ENCODE peak calls at places on chromosomes 5 and 9, in nine cellular contexts. N is NCI-H1417; X is T-helper 2 cell; U is activated CD8-positive, alpha-beta T cell treated with anti-CD3 and anti-CD28 coated beads for 36 hours; T is Calu3; E is Right ventricle myocardium inferior; G is activated T-helper 9 cell treated with anti-CD3 and anti-CD28 coated beads, Interleukin-2, amount 50 U/mL, for 16 hours; V is activated T-cell treated with anti-CD3 and anti-CD28 coated beads, Interleukin-2, amount 50 U/mL, for 72 hours; A is AG09319. R is an unnamed sample.

GRCh38 chr5:10308844-10309243 is 1.1 kb upstream of the CMBL start:
- DNase-seq in N (no peak), X (no peak), U (no peak), T (no peak), E (no peak), G (no peak), V (no peak), A (no peak), R (no peak)

GRCh38 chr9:93290495-93291434 is 106.8 kb downstream of the WNK2 start:
- DNase-seq in N (no peak), X (no peak), U (no peak), T (no peak), E (no peak), G (no peak), V (no peak), A (no peak), R (no peak)

GRCh38 chr5:171562822-171563221 is 143.4 kb downstream of the FGF18 start:
- DNase-seq in N (no peak), X (no peak), U (peak; percentile 34), T (no peak), E (no peak), G (no peak), V (peak; percentile 8), A (no peak), R (no peak)

GRCh38 chr9:109507421-109507838 is 9.3 kb upstream of the PTPN3 start:
- DNase-seq in N (no peak), X (no peak), U (no peak), T (no peak), E (no peak), G (no peak), V (no peak), A (peak; percentile 71), R (no peak)

GRCh38 chr5:154189256-154189818 is 1.2 kb upstream of the GALNT10 start:
- DNase-seq in N (no peak), X (no peak), U (no peak), T (peak; percentile 18), E (no peak), G (no peak), V (peak; percentile 31), A (no peak), R (no peak)

GRCh38 chr5:9174446-9174845 is 371.4 kb downstream of the SEMA5A start:
- DNase-seq in N (no peak), X (no peak), U (no peak), T (no peak), E (no peak), G (no peak), V (no peak), A (no peak), R (no peak)

GRCh38 chr9:70407081-70407503 is 7.4 kb downstream of the KLF9 start:
- DNase-seq in N (peak; percentile 61), X (no peak), U (no peak), T (no peak), E (no peak), G (no peak), V (no peak), A (peak; percentile 92), R (no peak)

GRCh38 chr5:179484761-179485160 is 65.6 kb upstream of the RUFY1 start:
- DNase-seq in N (no peak), X (no peak), U (no peak), T (no peak), E (no peak), G (no peak), V (no peak), A (no peak), R (no peak)

GRCh38 chr5:132687995-132688394 is 14.2 kb downstream of the IL4 start:
- DNase-seq in N (no peak), X (peak; percentile 42), U (peak; percentile 71), T (no peak), E (no peak), G (no peak), V (peak; percentile 48), A (no peak), R (no peak)

GRCh38 chr5:124692324-124692723 is 54.1 kb downstream of the ZNF608 start:
- DNase-seq in N (no peak), X (no peak), U (no peak), T (no peak), E (no peak), G (no peak), V (no peak), A (no peak), R (no peak)

GRCh38 chr9:71795097-71795807 is 26.9 kb upstream of the CEMIP2 start:
- DNase-seq in N (no peak), X (no peak), U (no peak), T (no peak), E (no peak), G (no peak), V (no peak), A (no peak), R (no peak)

GRCh38 chr9:26292943-26293342 is 599.7 kb downstream of the CAAP1 start:
- DNase-seq in N (no peak), X (no peak), U (no peak), T (no peak), E (no peak), G (no peak), V (no peak), A (no peak), R (no peak)

GRCh38 chr9:81499021-81499454 is 190.3 kb downstream of the TLE1 start:
- DNase-seq in N (no peak), X (no peak), U (no peak), T (no peak), E (no peak), G (no peak), V (no peak), A (peak; percentile 63), R (no peak)

GRCh38 chr9:16417749-16418148 is 452.7 kb downstream of the BNC2 start:
- DNase-seq in N (no peak), X (no peak), U (no peak), T (no peak), E (no peak), G (no peak), V (no peak), A (no peak), R (no peak)

GRCh38 chr5:42858031-42858643 is 46.4 kb upstream of the SELENOP start:
- DNase-seq in N (no peak), X (no peak), U (no peak), T (peak; percentile 18), E (no peak), G (no peak), V (no peak), A (no peak), R (no peak)

GRCh38 chr5:154214236-154215106 is 23.9 kb downstream of the GALNT10 start:
- DNase-seq in N (no peak), X (no peak), U (peak; percentile 25), T (no peak), E (no peak), G (no peak), V (peak; percentile 43), A (no peak), R (no peak)

GRCh38 chr5:179228341-179229121 is 116.7 kb downstream of the ADAMTS2 start:
- DNase-seq in N (peak; percentile 0), X (no peak), U (no peak), T (no peak), E (peak; percentile 72), G (no peak), V (no peak), A (no peak), R (no peak)

GRCh38 chr9:84556556-84556955 is 113.0 kb upstream of the NTRK2 start:
- DNase-seq in N (no peak), X (no peak), U (no peak), T (no peak), E (no peak), G (no peak), V (no peak), A (no peak), R (no peak)

GRCh38 chr9:37005517-37006140 is 28.4 kb downstream of the PAX5 start:
- DNase-seq in N (no peak), X (no peak), U (no peak), T (no peak), E (no peak), G (no peak), V (no peak), A (no peak), R (no peak)

GRCh38 chr9:79023134-79023577 is 548.6 kb upstream of the TLE4 start:
- DNase-seq in N (no peak), X (no peak), U (no peak), T (no peak), E (no peak), G (no peak), V (no peak), A (peak; percentile 32), R (no peak)

GRCh38 chr5:173575985-173576384 is 40.5 kb downstream of the BOD1 start:
- DNase-seq in N (no peak), X (no peak), U (no peak), T (no peak), E (no peak), G (no peak), V (no peak), A (no peak), R (no peak)

GRCh38 chr9:12699529-12699928 is 6.3 kb downstream of the TYRP1 start:
- DNase-seq in N (no peak), X (no peak), U (no peak), T (no peak), E (no peak), G (no peak), V (no peak), A (no peak), R (no peak)

GRCh38 chr9:73050887-73051550 is 98.2 kb upstream of the ALDH1A1 start:
- DNase-seq in N (peak; percentile 25), X (no peak), U (no peak), T (no peak), E (no peak), G (no peak), V (no peak), A (no peak), R (no peak)

GRCh38 chr9:22308177-22308576 is 138.4 kb upstream of the DMRTA1 start:
- DNase-seq in N (no peak), X (no peak), U (no peak), T (peak; percentile 17), E (no peak), G (no peak), V (no peak), A (no peak), R (no peak)

GRCh38 chr5:140553657-140554056 is 3.6 kb downstream of the SRA1 start:
- DNase-seq in N (no peak), X (no peak), U (no peak), T (no peak), E (no peak), G (no peak), V (no peak), A (no peak), R (no peak)

GRCh38 chr5:93099902-93100347 is 481.1 kb downstream of the NR2F1-AS1 start:
- DNase-seq in N (no peak), X (no peak), U (no peak), T (no peak), E (no peak), G (no peak), V (no peak), A (no peak), R (no peak)

GRCh38 chr5:124057815-124058231 is 545.8 kb downstream of the CSNK1G3 start:
- DNase-seq in N (no peak), X (no peak), U (no peak), T (no peak), E (no peak), G (no peak), V (no peak), A (no peak), R (no peak)

GRCh38 chr5:151085517-151086031 is 4.7 kb upstream of the TNIP1 start:
- DNase-seq in N (no peak), X (peak; percentile 54), U (peak; percentile 56), T (peak; percentile 83), E (no peak), G (peak; percentile 37), V (peak; percentile 66), A (no peak), R (peak; percentile 63)

GRCh38 chr5:172188033-172188892 is at the start of gene STK10:
- DNase-seq in N (peak; percentile 89), X (peak; percentile 85), U (peak; percentile 93), T (peak; percentile 96), E (peak; percentile 96), G (peak; percentile 86), V (peak; percentile 92), A (peak; percentile 83), R (peak; percentile 83)

GRCh38 chr9:113505963-113506624 is 42.6 kb downstream of the RGS3 start:
- DNase-seq in N (peak; percentile 23), X (no peak), U (no peak), T (no peak), E (no peak), G (no peak), V (no peak), A (no peak), R (no peak)

GRCh38 chr9:14616188-14616982 is 76.8 kb downstream of the ZDHHC21 start:
- DNase-seq in N (peak; percentile 67), X (no peak), U (no peak), T (peak; percentile 2), E (no peak), G (no peak), V (peak; percentile 3), A (peak; percentile 39), R (no peak)

R was measured in effector memory CD4-positive, alpha-beta T cell.